ENCODE peak calls at places on chromosome 7, in seven cellular contexts. G is BE2C, E is A549, I is astrocyte of the spinal cord, V is Peyer's patch, W is cardiac muscle cell, U is ascending aorta. H is an unnamed sample.

GRCh38 chr7:152140067-152140466 is 114.6 kb downstream of the GALNT11 start:
- DNase-seq in U (no peak), E (no peak), G (no peak), W (no peak), V (no peak), I (no peak), H (no peak)

GRCh38 chr7:7766671-7767070 is 48.3 kb upstream of the RPA3 start:
- DNase-seq in E (no peak), W (no peak), U (no peak), V (no peak), G (no peak), I (no peak), H (no peak)

GRCh38 chr7:40604601-40605438 is 470.0 kb downstream of the SUGCT start:
- DNase-seq in G (peak; percentile 83), I (peak; percentile 65), E (peak; percentile 44), U (no peak), V (no peak), W (peak; percentile 87), H (peak; percentile 16)

GRCh38 chr7:150738092-150739044 is 1.1 kb downstream of the GIMAP5 start:
- DNase-seq in G (no peak), W (no peak), E (no peak), I (no peak), V (no peak), U (no peak), H (no peak)

GRCh38 chr7:18828333-18829100 is 288.9 kb downstream of the TWIST1 start:
- DNase-seq in E (no peak), U (no peak), V (no peak), W (no peak), I (no peak), G (no peak), H (no peak)

GRCh38 chr7:26413007-26413691 is 121.5 kb downstream of the SNX10 start:
- DNase-seq in W (no peak), U (no peak), I (no peak), G (no peak), V (no peak), E (no peak), H (no peak)

GRCh38 chr7:105887569-105888199 is 11.3 kb upstream of the ATXN7L1 start:
- DNase-seq in V (peak; percentile 51), E (no peak), U (no peak), I (no peak), W (peak; percentile 72), G (no peak), H (no peak)

GRCh38 chr7:129828989-129829676 is 123.6 kb downstream of the UBE2H start:
- DNase-seq in U (no peak), G (no peak), V (no peak), E (no peak), W (peak; percentile 56), I (no peak), H (no peak)

GRCh38 chr7:98785929-98786571 is 83.8 kb downstream of the TMEM130 start:
- DNase-seq in E (no peak), U (no peak), G (no peak), V (no peak), I (no peak), W (no peak), H (no peak)

GRCh38 chr7:17009007-17009719 is 127.4 kb upstream of the AGR3 start:
- DNase-seq in V (no peak), G (no peak), E (no peak), W (no peak), U (no peak), I (peak; percentile 21), H (no peak)

GRCh38 chr7:51138121-51139085 is 178.2 kb downstream of the COBL start:
- DNase-seq in U (no peak), E (no peak), V (no peak), W (no peak), G (no peak), I (no peak), H (no peak)

GRCh38 chr7:70093496-70093895 is 495.2 kb downstream of the AUTS2 start:
- DNase-seq in W (no peak), E (peak; percentile 3), I (peak; percentile 47), U (no peak), G (peak; percentile 19), V (no peak), H (peak; percentile 21)

GRCh38 chr7:157097569-157097968 is 41.2 kb upstream of the UBE3C start:
- DNase-seq in G (no peak), V (peak; percentile 48), I (no peak), U (no peak), W (no peak), E (no peak), H (no peak)

GRCh38 chr7:157411580-157411979 is 74.8 kb downstream of the DNAJB6 start:
- DNase-seq in E (no peak), G (no peak), V (peak; percentile 72), W (no peak), U (no peak), I (no peak), H (no peak)

GRCh38 chr7:151089893-151090730 is 3.8 kb downstream of the AGAP3 start:
- DNase-seq in G (no peak), U (no peak), W (no peak), V (no peak), E (no peak), I (no peak), H (no peak)

GRCh38 chr7:131029002-131029401 is 295.0 kb upstream of the KLF14 start:
- DNase-seq in U (no peak), W (no peak), I (no peak), E (no peak), V (no peak), G (no peak), H (no peak)

GRCh38 chr7:2894118-2894940 is 50.2 kb upstream of the GNA12 start:
- DNase-seq in W (no peak), I (no peak), E (no peak), G (no peak), V (peak; percentile 82), U (no peak), H (no peak)

GRCh38 chr7:43694399-43694748 is 34.9 kb downstream of the COA1 start:
- DNase-seq in W (no peak), G (no peak), U (no peak), V (no peak), E (no peak), I (peak; percentile 91), H (no peak)

GRCh38 chr7:43700059-43700501 is 29.2 kb downstream of the COA1 start:
- DNase-seq in G (no peak), U (no peak), I (peak; percentile 82), V (no peak), W (peak; percentile 50), E (peak; percentile 28), H (no peak)

GRCh38 chr7:43698461-43699255 is 30.7 kb downstream of the COA1 start:
- DNase-seq in U (no peak), W (no peak), V (no peak), I (no peak), E (no peak), G (no peak), H (no peak)

GRCh38 chr7:43700646-43701501 is 28.4 kb downstream of the COA1 start:
- DNase-seq in I (peak; percentile 15), U (no peak), G (no peak), V (no peak), W (no peak), E (no peak), H (no peak)

DNA sequence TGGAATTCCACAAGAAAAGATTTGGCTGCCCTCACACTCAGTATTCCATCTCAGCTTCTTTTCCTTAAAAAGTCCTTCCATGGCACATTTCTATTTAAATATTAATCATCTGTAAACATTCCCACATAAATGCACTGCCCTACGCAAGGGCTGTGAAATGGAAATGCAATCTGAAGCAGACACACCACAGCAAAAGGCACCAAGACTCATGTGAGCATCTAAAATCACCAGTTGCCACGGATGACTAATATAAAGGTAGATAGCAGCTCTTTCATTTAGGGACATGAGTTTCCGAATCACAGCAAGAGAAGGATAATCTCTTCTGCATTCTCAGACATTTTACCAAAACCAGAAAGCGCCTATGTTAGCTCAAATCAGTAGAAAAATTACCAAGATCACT is 31.6 kb downstream of the COA1 start:
- DNase-seq in V (no peak), G (no peak), I (peak; percentile 30), E (no peak), W (no peak), U (no peak), H (no peak)
- H3K4me3 ChIP-seq in V (no peak overlapping the region), G (no peak overlapping the region), I (no peak overlapping the region), E (no peak overlapping the region), W (no peak overlapping the region), U (no peak overlapping the region), H (no peak overlapping the region)

GRCh38 chr7:32140540-32140939 is 70.3 kb upstream of the PDE1C start:
- DNase-seq in G (no peak), W (no peak), U (no peak), E (no peak), V (no peak), I (no peak), H (no peak)
- TF ChIP-seq CTCF in G (no peak), W (no peak), U (no peak), E (no peak), V (no peak), I (no peak), H (peak; percentile 21)

DNA sequence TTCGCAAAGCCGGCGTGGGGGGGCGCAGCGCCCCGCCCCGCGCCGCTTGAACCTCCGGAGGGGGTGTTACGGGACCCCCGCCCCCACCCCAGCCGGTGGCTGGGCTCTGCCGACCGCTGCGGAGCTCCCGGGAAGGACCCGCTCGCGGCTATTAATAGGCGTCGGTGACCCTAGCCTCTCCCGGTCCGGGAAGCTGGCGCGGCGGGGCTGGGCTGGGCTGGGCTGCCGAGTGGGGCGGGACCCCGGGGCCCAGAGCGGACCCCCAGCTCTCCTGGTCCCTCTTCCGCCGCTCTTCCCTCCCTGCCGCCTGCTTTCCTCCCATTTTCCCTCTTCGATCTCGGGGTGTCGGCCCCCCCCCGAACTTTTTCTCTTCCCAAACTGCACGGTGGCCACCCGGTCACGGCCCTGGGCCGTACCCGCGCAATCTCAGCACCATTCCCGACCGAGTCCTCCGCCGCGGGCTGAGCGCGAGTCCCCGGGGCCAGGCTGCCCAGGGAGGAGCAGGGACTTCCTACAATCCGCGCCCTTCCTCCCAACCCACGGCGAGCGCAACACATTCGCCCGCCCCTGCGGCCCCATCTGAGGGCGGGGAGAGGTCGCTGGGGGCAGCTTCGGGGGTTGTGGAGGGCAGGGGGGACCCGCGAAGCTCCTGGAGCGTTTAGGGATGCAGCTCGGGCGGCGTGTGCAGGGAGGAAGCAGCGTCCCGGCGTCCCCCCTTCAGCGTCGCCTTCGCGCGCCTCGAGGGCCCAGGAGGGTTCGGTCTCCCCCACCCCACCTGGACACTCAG is 3.1 kb upstream of the ELFN1 start:
- DNase-seq in U (no peak), I (no peak), E (peak; percentile 62), W (peak; percentile 77), G (peak; percentile 28), V (peak; percentile 44), H (no peak)
- H3K4me3 ChIP-seq in U (peak overlapping the region; percentile 60), I (peak overlapping the region; percentile 30), E (peak overlapping the region; percentile 55), W (peak overlapping the region; percentile 68), G (peak overlapping the region; percentile 28), V (peak overlapping the region; percentile 56), H (peak overlapping the region; percentile 6)

DNA sequence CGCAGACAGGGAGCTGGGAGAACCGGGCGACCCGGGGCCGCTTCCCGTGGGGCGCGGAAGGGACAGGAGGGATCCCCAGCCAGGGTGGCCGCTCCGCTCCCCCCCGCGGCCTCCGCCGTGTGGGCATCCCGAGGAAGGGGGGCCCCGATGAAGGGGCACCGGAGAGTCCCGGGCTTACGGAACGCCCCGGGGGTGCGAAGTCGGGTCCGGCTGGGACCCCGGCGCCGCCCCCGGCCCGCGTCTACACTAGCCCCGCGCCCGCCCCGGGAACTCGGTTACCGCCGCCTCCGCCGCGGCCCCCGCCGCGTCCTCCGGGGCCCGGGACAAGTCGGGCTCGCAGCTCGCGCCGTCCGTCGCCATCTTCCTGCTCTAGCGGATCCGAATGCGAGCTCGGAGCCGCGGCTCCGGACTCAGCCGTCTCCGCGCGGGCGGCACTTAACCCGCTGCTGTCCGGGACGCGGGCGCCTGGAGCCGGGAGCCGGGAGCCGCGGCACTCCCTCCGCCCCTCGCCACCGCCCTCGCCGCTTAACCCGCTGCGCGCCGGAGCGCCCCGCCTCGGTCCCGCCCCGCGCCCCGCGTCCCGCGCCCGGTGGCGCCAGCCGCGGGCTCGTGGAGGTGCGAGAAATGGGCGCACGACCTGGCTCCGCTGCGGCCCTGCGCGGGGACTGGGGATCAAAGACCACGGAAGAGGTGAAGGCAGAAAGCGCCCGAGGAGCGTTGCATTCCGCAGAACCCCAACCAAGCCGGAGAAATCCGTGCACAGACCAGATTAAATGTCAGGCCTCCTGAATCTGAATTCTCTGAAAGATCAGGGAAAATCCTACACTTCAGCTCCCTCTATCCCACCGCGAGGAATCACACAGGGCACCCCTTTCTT is at the start of gene CTTNBP2:
- DNase-seq in W (peak; percentile 89), U (no peak), V (peak; percentile 57), G (peak; percentile 32), E (peak; percentile 21), I (peak; percentile 59), H (no peak)
- TF ChIP-seq CTCF in W (peak; percentile 2), U (no peak), V (no peak), G (no peak), E (no peak), I (peak; percentile 26), H (no peak)